ENCODE peak calls at places on chromosomes 13 and 19, in nine cellular contexts. One of them, this sample, is unnamed.

GRCh38 chr13:98984118-98984517 is 6.3 kb upstream of the DOCK9 start:
- DNase-seq in H54: no peak
- DNase-seq in ovary: no peak
- DNase-seq in germinal center: no peak
- DNase-seq in mammary epithelial cell: no peak
- DNase-seq in stomach: no peak
- DNase-seq in NCI-H345: no peak
- DNase-seq in Peyer's patch: no peak
- DNase-seq in naive thymus-derived CD8-positive, alpha-beta T cell: no peak
- DNase-seq in this sample: no peak

GRCh38 chr19:2302319-2303208 is 5.4 kb downstream of the LINGO3 start:
- DNase-seq in H54: no peak
- DNase-seq in ovary: no peak
- DNase-seq in germinal center: peak
- DNase-seq in mammary epithelial cell: no peak
- DNase-seq in stomach: peak
- DNase-seq in NCI-H345: no peak
- DNase-seq in Peyer's patch: peak
- DNase-seq in naive thymus-derived CD8-positive, alpha-beta T cell: no peak
- DNase-seq in this sample: no peak

GRCh38 chr19:17052439-17052838 is 22.8 kb downstream of the HAUS8 start:
- DNase-seq in H54: no peak
- DNase-seq in ovary: no peak
- DNase-seq in germinal center: peak
- DNase-seq in mammary epithelial cell: peak
- DNase-seq in stomach: peak
- DNase-seq in NCI-H345: no peak
- DNase-seq in Peyer's patch: peak
- DNase-seq in naive thymus-derived CD8-positive, alpha-beta T cell: peak
- DNase-seq in this sample: peak

GRCh38 chr13:110209950-110210603 is 96.9 kb downstream of the COL4A1 start:
- DNase-seq in H54: no peak
- DNase-seq in ovary: no peak
- DNase-seq in germinal center: no peak
- DNase-seq in mammary epithelial cell: peak
- DNase-seq in stomach: no peak
- DNase-seq in NCI-H345: peak
- DNase-seq in Peyer's patch: no peak
- DNase-seq in naive thymus-derived CD8-positive, alpha-beta T cell: no peak
- DNase-seq in this sample: no peak

GRCh38 chr19:17817668-17818363 is 3.5 kb downstream of the INSL3 start:
- DNase-seq in H54: no peak
- DNase-seq in ovary: no peak
- DNase-seq in germinal center: no peak
- DNase-seq in mammary epithelial cell: no peak
- DNase-seq in stomach: no peak
- DNase-seq in NCI-H345: no peak
- DNase-seq in Peyer's patch: no peak
- DNase-seq in naive thymus-derived CD8-positive, alpha-beta T cell: no peak
- DNase-seq in this sample: no peak

GRCh38 chr19:44765949-44766335 is 11.7 kb upstream of the CBLC start:
- DNase-seq in H54: no peak
- DNase-seq in ovary: no peak
- DNase-seq in germinal center: no peak
- DNase-seq in mammary epithelial cell: no peak
- DNase-seq in stomach: no peak
- DNase-seq in NCI-H345: no peak
- DNase-seq in Peyer's patch: no peak
- DNase-seq in naive thymus-derived CD8-positive, alpha-beta T cell: no peak
- DNase-seq in this sample: no peak

GRCh38 chr13:100826441-100826840 is 151.8 kb upstream of the TMTC4 start:
- DNase-seq in H54: no peak
- DNase-seq in ovary: no peak
- DNase-seq in germinal center: no peak
- DNase-seq in mammary epithelial cell: no peak
- DNase-seq in stomach: no peak
- DNase-seq in NCI-H345: no peak
- DNase-seq in Peyer's patch: no peak
- DNase-seq in naive thymus-derived CD8-positive, alpha-beta T cell: no peak
- DNase-seq in this sample: no peak

GRCh38 chr13:19634129-19634740 is 776 bp downstream of the MPHOSPH8 start:
- DNase-seq in H54: no peak
- DNase-seq in ovary: no peak
- DNase-seq in germinal center: no peak
- DNase-seq in mammary epithelial cell: peak
- DNase-seq in stomach: peak
- DNase-seq in NCI-H345: peak
- DNase-seq in Peyer's patch: peak
- DNase-seq in naive thymus-derived CD8-positive, alpha-beta T cell: no peak
- DNase-seq in this sample: no peak

GRCh38 chr19:33302974-33303790 is 848 bp upstream of the CEBPA start:
- DNase-seq in H54: no peak
- DNase-seq in ovary: peak
- DNase-seq in germinal center: no peak
- DNase-seq in mammary epithelial cell: peak
- DNase-seq in stomach: peak
- DNase-seq in NCI-H345: peak
- DNase-seq in Peyer's patch: peak
- DNase-seq in naive thymus-derived CD8-positive, alpha-beta T cell: no peak
- DNase-seq in this sample: no peak

GRCh38 chr13:100138859-100139491 is 50.1 kb downstream of the PCCA start:
- DNase-seq in H54: no peak
- DNase-seq in ovary: no peak
- DNase-seq in germinal center: no peak
- DNase-seq in mammary epithelial cell: peak
- DNase-seq in stomach: no peak
- DNase-seq in NCI-H345: no peak
- DNase-seq in Peyer's patch: no peak
- DNase-seq in naive thymus-derived CD8-positive, alpha-beta T cell: no peak
- DNase-seq in this sample: no peak

GRCh38 chr13:44879452-44880058 is 109.7 kb downstream of the NUFIP1 start:
- DNase-seq in H54: no peak
- DNase-seq in ovary: no peak
- DNase-seq in germinal center: peak
- DNase-seq in mammary epithelial cell: peak
- DNase-seq in stomach: no peak
- DNase-seq in NCI-H345: no peak
- DNase-seq in Peyer's patch: no peak
- DNase-seq in naive thymus-derived CD8-positive, alpha-beta T cell: no peak
- DNase-seq in this sample: no peak

This sample was measured in CD8-positive, alpha-beta memory T cell.